ENCODE peak calls at places on chromosome 18, in five cellular contexts. One of them, this sample, is unnamed.

GRCh38 chr18:26656944-26657536 is 108.7 kb upstream of the KCTD1 start:
- DNase-seq in pancreas: peak; percentile 81
- DNase-seq in CD8-positive, alpha-beta memory T cell: no peak
- DNase-seq in fibroblast of the aortic adventitia: peak; percentile 55
- DNase-seq in A549: peak; percentile 35
- DNase-seq in this sample: peak; percentile 74

GRCh38 chr18:46718501-46719341 is 38.1 kb downstream of the ST8SIA5 start:
- DNase-seq in pancreas: no peak
- DNase-seq in CD8-positive, alpha-beta memory T cell: no peak
- DNase-seq in fibroblast of the aortic adventitia: peak; percentile 74
- DNase-seq in A549: no peak
- DNase-seq in this sample: no peak

GRCh38 chr18:74533666-74534065 is 634 bp upstream of the CNDP1 start:
- DNase-seq in pancreas: no peak
- DNase-seq in CD8-positive, alpha-beta memory T cell: no peak
- DNase-seq in fibroblast of the aortic adventitia: no peak
- DNase-seq in A549: no peak
- DNase-seq in this sample: no peak

GRCh38 chr18:433297-433696 is 67.2 kb downstream of the COLEC12 start:
- DNase-seq in pancreas: no peak
- DNase-seq in CD8-positive, alpha-beta memory T cell: no peak
- DNase-seq in fibroblast of the aortic adventitia: peak; percentile 83
- DNase-seq in A549: no peak
- DNase-seq in this sample: no peak

GRCh38 chr18:73954267-73954666 is 193.4 kb downstream of the FBXO15 start:
- DNase-seq in pancreas: no peak
- DNase-seq in CD8-positive, alpha-beta memory T cell: no peak
- DNase-seq in fibroblast of the aortic adventitia: no peak
- DNase-seq in A549: no peak
- DNase-seq in this sample: no peak

GRCh38 chr18:74516271-74517235 is 17.7 kb upstream of the CNDP1 start:
- DNase-seq in pancreas: no peak
- DNase-seq in CD8-positive, alpha-beta memory T cell: no peak
- DNase-seq in fibroblast of the aortic adventitia: no peak
- DNase-seq in A549: no peak
- DNase-seq in this sample: no peak

GRCh38 chr18:75478996-75479870 is 51.7 kb upstream of the SMIM21 start:
- DNase-seq in pancreas: no peak
- DNase-seq in CD8-positive, alpha-beta memory T cell: peak; percentile 37
- DNase-seq in fibroblast of the aortic adventitia: peak; percentile 79
- DNase-seq in A549: peak; percentile 4
- DNase-seq in this sample: no peak

GRCh38 chr18:79791141-79791972 is 6.4 kb upstream of the KCNG2 start:
- DNase-seq in pancreas: no peak
- DNase-seq in CD8-positive, alpha-beta memory T cell: no peak
- DNase-seq in fibroblast of the aortic adventitia: peak; percentile 98
- DNase-seq in A549: peak; percentile 6
- DNase-seq in this sample: peak; percentile 23

GRCh38 chr18:10455726-10456453 is 1.5 kb downstream of the APCDD1 start:
- DNase-seq in pancreas: peak; percentile 21
- DNase-seq in CD8-positive, alpha-beta memory T cell: no peak
- DNase-seq in fibroblast of the aortic adventitia: no peak
- DNase-seq in A549: no peak
- DNase-seq in this sample: no peak
- H3K4me3 ChIP-seq in pancreas: peak overlapping the region; percentile 75
- H3K4me3 ChIP-seq in CD8-positive, alpha-beta memory T cell: no peak overlapping the region
- H3K4me3 ChIP-seq in fibroblast of the aortic adventitia: no peak overlapping the region
- H3K4me3 ChIP-seq in A549: no peak overlapping the region
- H3K4me3 ChIP-seq in this sample: peak overlapping the region; percentile 74

GRCh38 chr18:45688113-45688512 is 35.9 kb upstream of the SLC14A1 start:
- DNase-seq in pancreas: no peak
- DNase-seq in CD8-positive, alpha-beta memory T cell: no peak
- DNase-seq in fibroblast of the aortic adventitia: no peak
- DNase-seq in A549: no peak
- DNase-seq in this sample: no peak

GRCh38 chr18:45689386-45689785 is 34.6 kb upstream of the SLC14A1 start:
- DNase-seq in pancreas: no peak
- DNase-seq in CD8-positive, alpha-beta memory T cell: no peak
- DNase-seq in fibroblast of the aortic adventitia: no peak
- DNase-seq in A549: no peak
- DNase-seq in this sample: no peak

GRCh38 chr18:45686892-45687611 is 36.9 kb upstream of the SLC14A1 start:
- DNase-seq in pancreas: no peak
- DNase-seq in CD8-positive, alpha-beta memory T cell: peak; percentile 80
- DNase-seq in fibroblast of the aortic adventitia: no peak
- DNase-seq in A549: no peak
- DNase-seq in this sample: no peak

GRCh38 chr18:45688834-45689233 is 35.1 kb upstream of the SLC14A1 start:
- DNase-seq in pancreas: no peak
- DNase-seq in CD8-positive, alpha-beta memory T cell: peak; percentile 55
- DNase-seq in fibroblast of the aortic adventitia: no peak
- DNase-seq in A549: no peak
- DNase-seq in this sample: no peak

GRCh38 chr18:45687617-45688016 is 36.4 kb upstream of the SLC14A1 start:
- DNase-seq in pancreas: no peak
- DNase-seq in CD8-positive, alpha-beta memory T cell: peak; percentile 33
- DNase-seq in fibroblast of the aortic adventitia: no peak
- DNase-seq in A549: no peak
- DNase-seq in this sample: no peak
- H3K4me3 ChIP-seq in pancreas: no peak overlapping the region
- H3K4me3 ChIP-seq in CD8-positive, alpha-beta memory T cell: peak overlapping the region; percentile 66
- H3K4me3 ChIP-seq in fibroblast of the aortic adventitia: no peak overlapping the region
- H3K4me3 ChIP-seq in A549: no peak overlapping the region
- H3K4me3 ChIP-seq in this sample: no peak overlapping the region

DNA sequence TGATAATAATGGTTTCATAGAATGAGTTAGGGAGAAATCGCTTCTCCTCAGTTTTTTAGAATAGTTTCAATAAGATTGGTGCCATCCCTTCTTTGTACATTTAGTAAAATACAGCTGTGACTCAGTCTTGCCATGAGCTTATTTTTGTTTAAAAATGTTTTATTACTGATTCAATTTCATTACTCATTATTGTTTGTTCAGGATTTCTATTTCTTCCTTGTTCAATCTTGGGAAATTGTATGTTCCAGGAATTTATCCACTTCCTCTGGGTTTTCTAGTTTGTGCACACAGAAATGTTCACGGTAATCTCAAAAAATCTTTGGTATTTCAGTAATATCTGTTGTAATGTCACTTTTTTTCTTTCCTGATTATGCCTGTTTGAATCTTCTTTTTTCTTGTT is 371.5 kb upstream of the SETBP1 start:
- DNase-seq in pancreas: no peak
- DNase-seq in CD8-positive, alpha-beta memory T cell: no peak
- DNase-seq in fibroblast of the aortic adventitia: peak; percentile 56
- DNase-seq in A549: no peak
- DNase-seq in this sample: no peak
- H3K4me3 ChIP-seq in pancreas: no peak overlapping the region
- H3K4me3 ChIP-seq in CD8-positive, alpha-beta memory T cell: no peak overlapping the region
- H3K4me3 ChIP-seq in fibroblast of the aortic adventitia: no peak overlapping the region
- H3K4me3 ChIP-seq in A549: no peak overlapping the region
- H3K4me3 ChIP-seq in this sample: no peak overlapping the region

DNA sequence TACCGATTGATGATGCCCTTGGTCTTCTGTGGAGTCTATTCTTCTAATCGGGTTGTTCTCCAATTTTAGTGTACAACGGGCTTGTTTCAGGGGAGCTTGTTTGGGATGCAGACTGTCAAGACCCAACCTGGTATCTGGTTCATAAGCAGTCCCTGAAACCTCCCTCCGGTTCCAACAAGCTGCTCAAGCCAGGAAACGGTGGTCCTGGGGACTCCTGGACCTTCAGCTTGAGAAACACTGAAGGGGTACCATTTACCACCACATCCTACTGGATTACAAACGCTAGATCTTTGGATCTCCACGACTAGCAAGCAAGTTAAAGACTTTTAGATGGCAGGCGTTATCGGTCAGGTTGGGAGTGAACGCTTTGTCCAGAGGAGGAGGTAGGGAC is 2.0 kb downstream of the BCL2 start:
- DNase-seq in pancreas: no peak
- DNase-seq in CD8-positive, alpha-beta memory T cell: no peak
- DNase-seq in fibroblast of the aortic adventitia: no peak
- DNase-seq in A549: no peak
- DNase-seq in this sample: no peak
- H3K4me3 ChIP-seq in pancreas: peak overlapping the region; percentile 67
- H3K4me3 ChIP-seq in CD8-positive, alpha-beta memory T cell: peak overlapping the region; percentile 75
- H3K4me3 ChIP-seq in fibroblast of the aortic adventitia: no peak overlapping the region
- H3K4me3 ChIP-seq in A549: no peak overlapping the region
- H3K4me3 ChIP-seq in this sample: peak overlapping the region; percentile 74

GRCh38 chr18:72419914-72420313 is 124.2 kb downstream of the CBLN2 start:
- DNase-seq in pancreas: no peak
- DNase-seq in CD8-positive, alpha-beta memory T cell: no peak
- DNase-seq in fibroblast of the aortic adventitia: no peak
- DNase-seq in A549: no peak
- DNase-seq in this sample: no peak
- H3K4me3 ChIP-seq in pancreas: no peak overlapping the region
- H3K4me3 ChIP-seq in CD8-positive, alpha-beta memory T cell: no peak overlapping the region
- H3K4me3 ChIP-seq in fibroblast of the aortic adventitia: no peak overlapping the region
- H3K4me3 ChIP-seq in A549: no peak overlapping the region
- H3K4me3 ChIP-seq in this sample: no peak overlapping the region

This sample was measured in heart right ventricle.